ENCODE peak calls at places on chromosomes 13 and 19, in five cellular contexts. L is nucleus accumbens; E is EL; V is activated CD4-positive, alpha-beta T cell treated with anti-CD3 and anti-CD28 coated beads for 24 hours; U is B cell. Q is an unnamed sample.

GRCh38 chr13:113152894-113153809 is 5.3 kb upstream of the PROZ start:
- DNase-seq in L (no peak), E (no peak), V (no peak), U (no peak), Q (no peak)

GRCh38 chr19:18417250-18418033 is 1.8 kb upstream of the SSBP4 start:
- DNase-seq in L (no peak), E (peak), V (no peak), U (no peak), Q (peak)

GRCh38 chr13:35479223-35479536 is 2.7 kb upstream of the MAB21L1 start:
- DNase-seq in L (no peak), E (peak), V (no peak), U (no peak), Q (no peak)

GRCh38 chr19:50486823-50487515 is 10.3 kb upstream of the GARIN5A start:
- DNase-seq in L (no peak), E (peak), V (peak), U (no peak), Q (no peak)

GRCh38 chr13:78238911-78239310 is 320.3 kb upstream of the EDNRB start:
- DNase-seq in L (no peak), E (no peak), V (no peak), U (no peak), Q (no peak)

GRCh38 chr19:40360020-40360686 is 11.7 kb downstream of the PLD3 start:
- DNase-seq in L (no peak), E (no peak), V (no peak), U (no peak), Q (no peak)

GRCh38 chr19:44738603-44739585 is 9.6 kb upstream of the BCL3 start:
- DNase-seq in L (no peak), E (no peak), V (no peak), U (no peak), Q (no peak)

GRCh38 chr19:35462476-35462953 is 14.5 kb downstream of the FFAR2 start:
- DNase-seq in L (no peak), E (no peak), V (no peak), U (peak), Q (no peak)

GRCh38 chr19:55373993-55374757 is 2.5 kb upstream of the TMEM190 start:
- DNase-seq in L (no peak), E (peak), V (no peak), U (no peak), Q (no peak)

GRCh38 chr13:92297971-92298942 is 899.8 kb downstream of the GPC5 start:
- DNase-seq in L (no peak), E (no peak), V (no peak), U (no peak), Q (no peak)

GRCh38 chr19:18282021-18282787 is 782 bp upstream of the JUND start:
- DNase-seq in L (no peak), E (no peak), V (no peak), U (no peak), Q (peak)

GRCh38 chr13:96632536-96633320 is 361.5 kb downstream of the OXGR1 start:
- DNase-seq in L (no peak), E (no peak), V (no peak), U (no peak), Q (no peak)

GRCh38 chr13:56670563-56670962 is 470.2 kb upstream of the PRR20A start:
- DNase-seq in L (no peak), E (no peak), V (no peak), U (no peak), Q (no peak)

GRCh38 chr13:33577037-33577436 is 240.9 kb upstream of the RFC3 start:
- DNase-seq in L (no peak), E (no peak), V (no peak), U (no peak), Q (no peak)

GRCh38 chr19:33301900-33302174 is 497 bp downstream of the CEBPA start:
- DNase-seq in L (no peak), E (no peak), V (no peak), U (no peak), Q (no peak)

GRCh38 chr19:6743071-6743470 is 3.6 kb downstream of the TRIP10 start:
- DNase-seq in L (no peak), E (no peak), V (no peak), U (no peak), Q (no peak)

GRCh38 chr19:38851622-38852230 is 1.9 kb upstream of the HNRNPL start:
- DNase-seq in L (peak), E (peak), V (peak), U (peak), Q (peak)

GRCh38 chr13:113275387-113275786 is 21.7 kb upstream of the LAMP1 start:
- DNase-seq in L (no peak), E (peak), V (no peak), U (peak), Q (peak)

GRCh38 chr19:7255119-7255518 is 39.1 kb downstream of the INSR start:
- DNase-seq in L (no peak), E (no peak), V (no peak), U (no peak), Q (no peak)

GRCh38 chr13:28655566-28655965 is 3.4 kb upstream of the POMP start:
- DNase-seq in L (no peak), E (peak), V (no peak), U (no peak), Q (no peak)

GRCh38 chr19:518292-519231 is 11.3 kb downstream of the TPGS1 start:
- DNase-seq in L (no peak), E (no peak), V (peak), U (no peak), Q (no peak)

GRCh38 chr13:62194371-62194770 is 778.7 kb upstream of the PCDH20 start:
- DNase-seq in L (no peak), E (no peak), V (no peak), U (no peak), Q (no peak)

GRCh38 chr13:89925107-89925506 is 1422.4 kb upstream of the MIR17HG start:
- DNase-seq in L (no peak), E (peak), V (no peak), U (no peak), Q (peak)

GRCh38 chr13:109026266-109026665 is 396.9 kb downstream of the MYO16 start:
- DNase-seq in L (no peak), E (no peak), V (no peak), U (no peak), Q (no peak)

GRCh38 chr13:45833663-45834062 is 17.9 kb downstream of the SIAH3 start:
- DNase-seq in L (no peak), E (peak), V (no peak), U (no peak), Q (no peak)

GRCh38 chr13:54133721-54134120 is 1105.1 kb downstream of the OLFM4 start:
- DNase-seq in L (no peak), E (no peak), V (no peak), U (no peak), Q (no peak)

GRCh38 chr13:19089315-19089714 is 92.3 kb downstream of the TUBA3C start:
- DNase-seq in L (no peak), E (no peak), V (no peak), U (no peak), Q (no peak)

GRCh38 chr19:19132912-19133311 is 5.4 kb downstream of the TMEM161A start:
- DNase-seq in L (no peak), E (no peak), V (no peak), U (no peak), Q (no peak)

GRCh38 chr13:79830426-79830825 is 349.5 kb downstream of the NDFIP2 start:
- DNase-seq in L (no peak), E (no peak), V (no peak), U (no peak), Q (no peak)

GRCh38 chr13:113671066-113672001 is 4.3 kb downstream of the GRK1 start:
- DNase-seq in L (no peak), E (no peak), V (no peak), U (no peak), Q (no peak)

GRCh38 chr13:23980160-23980551 is 82.9 kb upstream of the C1QTNF9B start:
- DNase-seq in L (peak), E (peak), V (peak), U (peak), Q (peak)

GRCh38 chr13:100090861-100091260 is 2.0 kb downstream of the PCCA start:
- DNase-seq in L (no peak), E (no peak), V (no peak), U (no peak), Q (no peak)

GRCh38 chr13:51518847-51519246 is 65.4 kb upstream of the WDFY2 start:
- DNase-seq in L (no peak), E (peak), V (peak), U (no peak), Q (no peak)

GRCh38 chr19:4971424-4971793 is 2.5 kb downstream of the KDM4B start:
- DNase-seq in L (no peak), E (peak), V (no peak), U (no peak), Q (peak)

Q was measured in NCI-H510A treated with DMSO at 0.1 percent for 48 hours.